ENCODE peak calls at places on chromosomes 12 and 14, in six cellular contexts. One of them, this sample, is unnamed.

GRCh38 chr14:37587881-37588666 is 7.0 kb downstream of the FOXA1 start:
- DNase-seq in AG10803: no peak
- DNase-seq in CD4-positive, CD25-positive, alpha-beta regulatory T cell: no peak
- DNase-seq in mesothelial cell of epicardium: no peak
- DNase-seq in effector memory CD8-positive, alpha-beta T cell: no peak
- DNase-seq in NCI-H1092: peak; percentile 61
- DNase-seq in this sample: no peak

GRCh38 chr14:68675233-68675577 is 117.7 kb downstream of the ZFP36L1 start:
- DNase-seq in AG10803: peak; percentile 43
- DNase-seq in CD4-positive, CD25-positive, alpha-beta regulatory T cell: no peak
- DNase-seq in mesothelial cell of epicardium: no peak
- DNase-seq in effector memory CD8-positive, alpha-beta T cell: no peak
- DNase-seq in NCI-H1092: no peak
- DNase-seq in this sample: no peak

GRCh38 chr14:88422036-88422435 is 36.6 kb downstream of the SPATA7 start:
- DNase-seq in AG10803: no peak
- DNase-seq in CD4-positive, CD25-positive, alpha-beta regulatory T cell: no peak
- DNase-seq in mesothelial cell of epicardium: no peak
- DNase-seq in effector memory CD8-positive, alpha-beta T cell: no peak
- DNase-seq in NCI-H1092: no peak
- DNase-seq in this sample: no peak

GRCh38 chr12:66533767-66534166 is 145.1 kb downstream of the GRIP1 start:
- DNase-seq in AG10803: no peak
- DNase-seq in CD4-positive, CD25-positive, alpha-beta regulatory T cell: no peak
- DNase-seq in mesothelial cell of epicardium: no peak
- DNase-seq in effector memory CD8-positive, alpha-beta T cell: no peak
- DNase-seq in NCI-H1092: no peak
- DNase-seq in this sample: no peak

GRCh38 chr12:388547-389137 is 478 bp downstream of the KDM5A start:
- DNase-seq in AG10803: peak; percentile 19
- DNase-seq in CD4-positive, CD25-positive, alpha-beta regulatory T cell: peak; percentile 72
- DNase-seq in mesothelial cell of epicardium: no peak
- DNase-seq in effector memory CD8-positive, alpha-beta T cell: peak; percentile 60
- DNase-seq in NCI-H1092: no peak
- DNase-seq in this sample: peak; percentile 55

GRCh38 chr12:76152161-76152807 is 67.8 kb upstream of the NAP1L1 start:
- DNase-seq in AG10803: no peak
- DNase-seq in CD4-positive, CD25-positive, alpha-beta regulatory T cell: no peak
- DNase-seq in mesothelial cell of epicardium: no peak
- DNase-seq in effector memory CD8-positive, alpha-beta T cell: no peak
- DNase-seq in NCI-H1092: no peak
- DNase-seq in this sample: no peak

GRCh38 chr14:87896393-87897380 is 96.3 kb downstream of the GALC start:
- DNase-seq in AG10803: peak; percentile 54
- DNase-seq in CD4-positive, CD25-positive, alpha-beta regulatory T cell: peak; percentile 5
- DNase-seq in mesothelial cell of epicardium: no peak
- DNase-seq in effector memory CD8-positive, alpha-beta T cell: no peak
- DNase-seq in NCI-H1092: peak; percentile 38
- DNase-seq in this sample: no peak

GRCh38 chr12:22396253-22396652 is 61.7 kb upstream of the ST8SIA1 start:
- DNase-seq in AG10803: no peak
- DNase-seq in CD4-positive, CD25-positive, alpha-beta regulatory T cell: peak; percentile 65
- DNase-seq in mesothelial cell of epicardium: no peak
- DNase-seq in effector memory CD8-positive, alpha-beta T cell: no peak
- DNase-seq in NCI-H1092: no peak
- DNase-seq in this sample: no peak

GRCh38 chr12:56829908-56830307 is 66.8 kb downstream of the HSD17B6 start:
- DNase-seq in AG10803: no peak
- DNase-seq in CD4-positive, CD25-positive, alpha-beta regulatory T cell: no peak
- DNase-seq in mesothelial cell of epicardium: no peak
- DNase-seq in effector memory CD8-positive, alpha-beta T cell: no peak
- DNase-seq in NCI-H1092: no peak
- DNase-seq in this sample: no peak